ENCODE peak calls at places on chromosome 11, in four cellular contexts. U is tibial nerve, Z is spleen, G is right atrium auricular region. Y is an unnamed sample.

GRCh38 chr11:12137938-12138731 is 27.7 kb downstream of the MICAL2 start:
- DNase-seq in U (no peak), Z (peak; percentile 11), G (no peak), Y (no peak)

GRCh38 chr11:115759622-115760527 is 255.7 kb upstream of the CADM1 start:
- DNase-seq in U (no peak), Z (no peak), G (no peak), Y (no peak)

GRCh38 chr11:88384678-88385015 is 47.1 kb upstream of the CTSC start:
- DNase-seq in U (no peak), Z (no peak), G (no peak), Y (no peak)

GRCh38 chr11:65611758-65612603 is 2.0 kb downstream of the MAP3K11 start:
- DNase-seq in U (no peak), Z (no peak), G (no peak), Y (no peak)

GRCh38 chr11:47161134-47161854 is 15.4 kb downstream of the ARFGAP2 start:
- DNase-seq in U (peak; percentile 69), Z (no peak), G (peak; percentile 69), Y (peak; percentile 59)

GRCh38 chr11:57410287-57410686 is 16.6 kb downstream of the SLC43A3 start:
- DNase-seq in U (no peak), Z (no peak), G (no peak), Y (no peak)

GRCh38 chr11:63535734-63536133 is 874 bp upstream of the PLAAT4 start:
- DNase-seq in U (no peak), Z (no peak), G (no peak), Y (no peak)

GRCh38 chr11:120568572-120569307 is 57.2 kb downstream of the GRIK4 start:
- DNase-seq in U (no peak), Z (peak; percentile 40), G (no peak), Y (no peak)

GRCh38 chr11:2175659-2176058 is 4.0 kb upstream of the TH start:
- DNase-seq in U (no peak), Z (no peak), G (no peak), Y (no peak)

GRCh38 chr11:46421257-46421880 is 29.8 kb upstream of the CHRM4 start:
- DNase-seq in U (no peak), Z (no peak), G (no peak), Y (no peak)

GRCh38 chr11:537622-538430 is 499 bp downstream of the LRRC56 start:
- DNase-seq in U (no peak), Z (no peak), G (no peak), Y (peak; percentile 13)

GRCh38 chr11:30488304-30488998 is 97.7 kb downstream of the MPPED2 start:
- DNase-seq in U (no peak), Z (no peak), G (no peak), Y (no peak)

GRCh38 chr11:111935331-111936044 is 1.7 kb upstream of the DIXDC1 start:
- DNase-seq in U (no peak), Z (no peak), G (peak; percentile 53), Y (no peak)

GRCh38 chr11:74844072-74844471 is 95.4 kb downstream of the RNF169 start:
- DNase-seq in U (no peak), Z (no peak), G (no peak), Y (no peak)

GRCh38 chr11:19076744-19077589 is 16.4 kb upstream of the MRGPRX2 start:
- DNase-seq in U (peak; percentile 30), Z (peak; percentile 84), G (no peak), Y (peak; percentile 20)

GRCh38 chr11:70826541-70826943 is 425.8 kb downstream of the SHANK2 start:
- DNase-seq in U (no peak), Z (no peak), G (no peak), Y (no peak)

GRCh38 chr11:63914896-63915681 is 1.9 kb downstream of the RCOR2 start:
- DNase-seq in U (no peak), Z (no peak), G (no peak), Y (no peak)

GRCh38 chr11:69157156-69157821 is 1.6 kb downstream of the SMIM38 start:
- DNase-seq in U (peak; percentile 18), Z (peak; percentile 66), G (no peak), Y (peak; percentile 49)

GRCh38 chr11:88016392-88017020 is 158.7 kb downstream of the RAB38 start:
- DNase-seq in U (peak; percentile 95), Z (no peak), G (peak; percentile 81), Y (peak; percentile 35)

GRCh38 chr11:2467695-2468055 is 22.9 kb downstream of the KCNQ1 start:
- DNase-seq in U (no peak), Z (peak; percentile 79), G (peak; percentile 56), Y (no peak)

GRCh38 chr11:705646-706438 is at the start of gene EPS8L2:
- DNase-seq in U (no peak), Z (peak; percentile 81), G (no peak), Y (no peak)

GRCh38 chr11:74085542-74085892 is 76.6 kb upstream of the UCP3 start:
- DNase-seq in U (peak; percentile 33), Z (no peak), G (no peak), Y (no peak)

GRCh38 chr11:107545101-107545514 is 20.4 kb downstream of the ALKBH8 start:
- DNase-seq in U (no peak), Z (no peak), G (no peak), Y (no peak)

GRCh38 chr11:10693509-10694071 is at the start of gene IRAG1:
- DNase-seq in U (no peak), Z (no peak), G (no peak), Y (no peak)

GRCh38 chr11:69339041-69339733 is 45.2 kb downstream of the MYEOV start:
- DNase-seq in U (no peak), Z (no peak), G (peak; percentile 38), Y (no peak)

GRCh38 chr11:121236115-121237001 is 56.2 kb upstream of the SC5D start:
- DNase-seq in U (no peak), Z (no peak), G (no peak), Y (peak; percentile 32)

GRCh38 chr11:57778318-57779037 is 16.9 kb downstream of the CTNND1 start:
- DNase-seq in U (peak; percentile 72), Z (peak; percentile 79), G (peak; percentile 97), Y (no peak)

GRCh38 chr11:86672007-86672621 is at the start of gene ME3:
- DNase-seq in U (peak; percentile 33), Z (peak; percentile 87), G (peak; percentile 80), Y (peak; percentile 18)

GRCh38 chr11:120314861-120315260 is 10.2 kb upstream of the TLCD5 start:
- DNase-seq in U (no peak), Z (no peak), G (no peak), Y (no peak)

GRCh38 chr11:56932572-56933235 is 56.0 kb upstream of the OR5AK2 start:
- DNase-seq in U (no peak), Z (no peak), G (no peak), Y (no peak)

GRCh38 chr11:26219506-26220117 is 112.3 kb upstream of the ANO3 start:
- DNase-seq in U (no peak), Z (no peak), G (no peak), Y (no peak)

GRCh38 chr11:66291303-66291705 is 390 bp upstream of the TMEM151A start:
- DNase-seq in U (no peak), Z (no peak), G (no peak), Y (no peak)

GRCh38 chr11:76225122-76225584 is 18.9 kb upstream of the WNT11 start:
- DNase-seq in U (no peak), Z (no peak), G (peak; percentile 80), Y (no peak)

GRCh38 chr11:113778111-113778910 is 1.3 kb upstream of the CLDN25 start:
- DNase-seq in U (no peak), Z (no peak), G (no peak), Y (no peak)

GRCh38 chr11:102983491-102983890 is 28.0 kb upstream of the MMP13 start:
- DNase-seq in U (no peak), Z (no peak), G (no peak), Y (no peak)

GRCh38 chr11:8221917-8222316 is 41.8 kb downstream of the LMO1 start:
- DNase-seq in U (no peak), Z (no peak), G (no peak), Y (no peak)

DNA sequence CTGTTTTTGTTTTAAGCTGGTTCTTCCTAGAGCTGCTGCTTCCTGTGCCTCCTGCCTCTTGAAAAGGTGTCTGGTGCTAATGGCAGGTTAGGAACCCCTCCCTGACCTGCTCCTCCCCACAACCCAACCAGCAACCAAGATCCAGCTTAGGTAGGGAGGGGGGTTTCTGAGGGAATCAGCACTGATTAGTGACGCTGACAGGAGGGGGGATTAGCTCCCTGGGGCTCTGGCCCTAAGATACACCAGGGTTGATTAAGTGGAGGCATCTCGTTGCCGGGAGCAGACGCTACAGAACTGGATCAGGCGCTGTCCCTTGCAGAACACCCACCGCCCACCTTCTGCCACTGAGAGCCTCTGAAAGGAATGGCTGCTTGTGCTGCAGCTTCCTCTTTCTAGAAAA is 2.9 kb downstream of the NTM start:
- DNase-seq in U (no peak), Z (no peak), G (no peak), Y (no peak)
- H3K4me3 ChIP-seq in U (no peak overlapping the region), Z (no peak overlapping the region), G (no peak overlapping the region), Y (no peak overlapping the region)

GRCh38 chr11:72460091-72460647 is 25.8 kb upstream of the CLPB start:
- DNase-seq in U (no peak), Z (no peak), G (no peak), Y (no peak)
- H3K27me3 ChIP-seq in U (peaks cover 7% of the 10 kb centered on the region), Z (no peaks in the 10 kb centered on the region), G (no peaks in the 10 kb centered on the region), Y (no peaks in the 10 kb centered on the region)

GRCh38 chr11:42957831-42958230 is 354.0 kb upstream of the API5 start:
- DNase-seq in U (no peak), Z (no peak), G (no peak), Y (no peak)

GRCh38 chr11:42958635-42959034 is 353.2 kb upstream of the API5 start:
- DNase-seq in U (no peak), Z (no peak), G (no peak), Y (no peak)

GRCh38 chr11:42960521-42961088 is 351.2 kb upstream of the API5 start:
- DNase-seq in U (no peak), Z (no peak), G (no peak), Y (no peak)
- TF ChIP-seq CTCF in U (no peak), Z (no peak), G (no peak), Y (no peak)

GRCh38 chr11:78929906-78930220 is 355.2 kb upstream of the NARS2 start:
- DNase-seq in U (no peak), Z (no peak), G (no peak), Y (no peak)
- H3K4me3 ChIP-seq in U (no peak overlapping the region), Z (no peak overlapping the region), G (no peak overlapping the region), Y (no peak overlapping the region)